ENCODE peak calls at places on chromosomes 13 and 19, in five cellular contexts. I, N, B, C and T are unnamed samples.

GRCh38 chr13:112873851-112874750 is 94.9 kb upstream of the MCF2L start:
- DNase-seq in C (peak; percentile 95), I (peak; percentile 79), N (peak; percentile 69), B (no peak), T (peak; percentile 91)

GRCh38 chr13:33207616-33207964 is 78.0 kb downstream of the STARD13 start:
- DNase-seq in N (no peak), B (no peak), C (no peak), I (peak; percentile 51), T (no peak)

GRCh38 chr19:55118401-55118991 is 1.1 kb upstream of the PPP1R12C start:
- DNase-seq in N (no peak), I (peak; percentile 77), B (no peak), C (no peak), T (no peak)

GRCh38 chr13:29707876-29708543 is 112.5 kb upstream of the SLC7A1 start:
- DNase-seq in B (no peak), N (peak; percentile 26), I (no peak), C (no peak), T (peak; percentile 39)

GRCh38 chr19:31064486-31064885 is 284.8 kb downstream of the TSHZ3 start:
- DNase-seq in I (no peak), N (no peak), C (no peak), B (no peak), T (no peak)

GRCh38 chr19:51439021-51439465 is 19.2 kb downstream of the SIGLEC8 start:
- DNase-seq in C (peak; percentile 58), B (no peak), I (no peak), N (no peak), T (no peak)

GRCh38 chr19:49114630-49115363 is 627 bp downstream of the LIN7B start:
- DNase-seq in I (peak; percentile 76), N (no peak), B (no peak), C (peak; percentile 91), T (no peak)

GRCh38 chr19:33906578-33907335 is 110.1 kb downstream of the KCTD15 start:
- DNase-seq in C (no peak), B (no peak), I (peak; percentile 13), N (no peak), T (no peak)

GRCh38 chr13:72530471-72530870 is 197.0 kb downstream of the MZT1 start:
- DNase-seq in B (peak; percentile 45), C (no peak), I (no peak), N (no peak), T (no peak)

GRCh38 chr13:94902722-94903407 is 190.5 kb upstream of the SOX21 start:
- DNase-seq in B (no peak), I (no peak), N (no peak), C (no peak), T (no peak)

GRCh38 chr13:79799466-79799865 is 318.5 kb downstream of the NDFIP2 start:
- DNase-seq in N (no peak), I (no peak), B (no peak), C (no peak), T (no peak)

GRCh38 chr19:27392027-27392632 is 1820.8 kb downstream of the UQCRFS1 start:
- DNase-seq in N (no peak), I (no peak), B (no peak), C (peak; percentile 65), T (no peak)

GRCh38 chr13:72205773-72206172 is 338.8 kb upstream of the DACH1 start:
- DNase-seq in C (no peak), B (no peak), N (no peak), I (no peak), T (no peak)

GRCh38 chr13:53254495-53254894 is 225.9 kb downstream of the OLFM4 start:
- DNase-seq in N (no peak), C (no peak), I (no peak), B (no peak), T (no peak)

GRCh38 chr13:89150362-89150761 is 1479.2 kb downstream of the SLITRK5 start:
- DNase-seq in B (no peak), I (no peak), C (no peak), N (no peak), T (no peak)

GRCh38 chr13:62022369-62022768 is 606.7 kb upstream of the PCDH20 start:
- DNase-seq in B (no peak), C (no peak), N (no peak), I (no peak), T (no peak)

GRCh38 chr19:18340237-18340989 is at the start of gene PGPEP1:
- DNase-seq in N (peak; percentile 58), B (no peak), I (peak; percentile 82), C (peak; percentile 89), T (peak; percentile 87)

GRCh38 chr13:75443356-75443958 is 38.5 kb downstream of the TBC1D4 start:
- DNase-seq in I (no peak), C (no peak), N (no peak), B (no peak), T (no peak)

GRCh38 chr19:3607398-3608078 is 863 bp upstream of the TBXA2R start:
- DNase-seq in B (no peak), N (no peak), I (peak; percentile 82), C (no peak), T (no peak)

GRCh38 chr13:40777166-40777956 is 6.4 kb upstream of the MRPS31 start:
- DNase-seq in B (no peak), I (peak; percentile 47), C (no peak), N (no peak), T (no peak)

GRCh38 chr13:79910869-79911540 is 429.9 kb downstream of the SPRY2 start:
- DNase-seq in I (no peak), B (no peak), C (no peak), N (no peak), T (no peak)

GRCh38 chr13:50993371-50993770 is 83.8 kb downstream of the RNASEH2B start:
- DNase-seq in C (no peak), B (no peak), I (no peak), N (no peak), T (no peak)

GRCh38 chr19:49331616-49332055 is 3.6 kb upstream of the CD37 start:
- DNase-seq in I (no peak), N (peak; percentile 41), C (peak; percentile 74), B (no peak), T (no peak)

GRCh38 chr19:5674734-5675133 is 5.6 kb downstream of the MICOS13 start:
- DNase-seq in B (no peak), N (no peak), I (no peak), C (no peak), T (no peak)

GRCh38 chr19:2166741-2167738 is 3.3 kb downstream of the DOT1L start:
- DNase-seq in C (peak; percentile 96), N (no peak), B (no peak), I (peak; percentile 85), T (no peak)

GRCh38 chr13:22939157-22939556 is 241.6 kb upstream of the SGCG start:
- DNase-seq in I (no peak), B (no peak), C (no peak), N (no peak), T (no peak)

GRCh38 chr19:32396046-32396652 is 9.4 kb upstream of the DPY19L3 start:
- DNase-seq in N (no peak), B (no peak), C (no peak), I (no peak), T (no peak)

GRCh38 chr13:43304449-43304848 is 281.1 kb downstream of the DNAJC15 start:
- DNase-seq in C (no peak), B (no peak), N (no peak), I (no peak), T (no peak)

GRCh38 chr13:45674908-45675307 is 27.2 kb upstream of the CBY2 start:
- DNase-seq in B (peak; percentile 54), C (no peak), N (no peak), I (no peak), T (no peak)

GRCh38 chr13:56907766-56908165 is 233.0 kb upstream of the PRR20A start:
- DNase-seq in C (no peak), I (no peak), N (no peak), B (no peak), T (no peak)

GRCh38 chr13:100734194-100734720 is 59.7 kb upstream of the TMTC4 start:
- DNase-seq in I (no peak), B (no peak), C (no peak), N (no peak), T (no peak)

GRCh38 chr19:4183967-4184717 is 1.7 kb downstream of the ANKRD24 start:
- DNase-seq in C (no peak), B (no peak), N (no peak), I (no peak), T (no peak)

GRCh38 chr19:45450042-45450380 is 17.8 kb upstream of the FOSB start:
- DNase-seq in N (no peak), I (no peak), C (no peak), B (no peak), T (no peak)

GRCh38 chr13:40061466-40062450 is 406.3 kb downstream of the COG6 start:
- DNase-seq in I (no peak), N (no peak), B (no peak), C (no peak), T (no peak)

GRCh38 chr19:6773323-6773931 is 919 bp downstream of the VAV1 start:
- DNase-seq in B (no peak), N (no peak), C (no peak), I (no peak), T (peak; percentile 54)

GRCh38 chr13:101514695-101515275 is 62.3 kb downstream of the ITGBL1 start:
- DNase-seq in N (peak; percentile 20), B (no peak), C (no peak), I (peak; percentile 23), T (no peak)

GRCh38 chr19:38319421-38320258 is at the start of gene KCNK6:
- DNase-seq in B (no peak), C (peak; percentile 92), I (peak; percentile 56), N (no peak), T (no peak)

GRCh38 chr13:30148791-30149190 is 158.6 kb downstream of the KATNAL1 start:
- DNase-seq in B (no peak), I (no peak), C (no peak), N (no peak), T (no peak)

GRCh38 chr19:50821622-50822021 is 2.0 kb downstream of the KLK1 start:
- DNase-seq in N (no peak), B (no peak), I (no peak), C (no peak), T (no peak)